ENCODE peak calls at places on chromosomes 4 and X, in six cellular contexts. J is hepatocyte, D is K562, S is GM23248, Y is GM23338, N is HCT116. R is an unnamed sample.

GRCh38 chr4:158729716-158730559 is 6.7 kb upstream of the PPID start:
- DNase-seq in J (peak), D (no peak), S (peak), Y (peak), N (peak), R (peak)

GRCh38 chr4:15003441-15003890 is 1.2 kb downstream of the CPEB2 start:
- DNase-seq in J (peak), D (peak), S (peak), Y (peak), N (no peak), R (no peak)

GRCh38 chr4:99749445-99750391 is 66.9 kb upstream of the DAPP1 start:
- DNase-seq in J (no peak), D (no peak), S (no peak), Y (no peak), N (no peak), R (no peak)

GRCh38 chrX:129980540-129981206 is 1.8 kb upstream of the BCORL1 start:
- DNase-seq in J (peak), D (no peak), S (peak), Y (peak), N (no peak), R (no peak)

GRCh38 chr4:146165840-146166239 is 9.7 kb upstream of the LSM6 start:
- DNase-seq in J (no peak), D (no peak), S (peak), Y (no peak), N (no peak), R (no peak)

GRCh38 chr4:151678048-151678853 is 82.6 kb downstream of the GATB start:
- DNase-seq in J (no peak), D (no peak), S (no peak), Y (no peak), N (no peak), R (no peak)

GRCh38 chr4:141028024-141028529 is 105.2 kb downstream of the RNF150 start:
- DNase-seq in J (no peak), D (no peak), S (peak), Y (no peak), N (no peak), R (no peak)

GRCh38 chr4:74370912-74371311 is 6.0 kb downstream of the EREG start:
- DNase-seq in J (peak), D (peak), S (peak), Y (peak), N (peak), R (peak)

GRCh38 chrX:47629419-47630210 is at the start of gene CFP:
- DNase-seq in J (no peak), D (no peak), S (no peak), Y (peak), N (no peak), R (no peak)

GRCh38 chrX:10031743-10032142 is 64.6 kb downstream of the CLDN34 start:
- DNase-seq in J (no peak), D (no peak), S (no peak), Y (no peak), N (no peak), R (no peak)

GRCh38 chr4:122652379-122652778 is 31.5 kb upstream of the IL21 start:
- DNase-seq in J (peak), D (peak), S (peak), Y (peak), N (peak), R (peak)

GRCh38 chr4:67521506-67521905 is 23.8 kb downstream of the CENPC start:
- DNase-seq in J (no peak), D (no peak), S (no peak), Y (no peak), N (no peak), R (no peak)

GRCh38 chr4:6474053-6474568 is 1.7 kb upstream of the PPP2R2C start:
- DNase-seq in J (no peak), D (peak), S (no peak), Y (peak), N (no peak), R (no peak)

GRCh38 chr4:169009281-169010124 is 552 bp downstream of the CBR4 start:
- DNase-seq in J (peak), D (peak), S (peak), Y (peak), N (peak), R (no peak)

GRCh38 chr4:24470681-24471622 is 113.4 kb downstream of the DHX15 start:
- DNase-seq in J (peak), D (no peak), S (peak), Y (peak), N (no peak), R (no peak)

GRCh38 chr4:3756343-3757059 is 9.7 kb upstream of the ADRA2C start:
- DNase-seq in J (no peak), D (peak), S (no peak), Y (peak), N (peak), R (no peak)

GRCh38 chrX:74383611-74384010 is 37.7 kb upstream of the SLC16A2 start:
- DNase-seq in J (peak), D (no peak), S (peak), Y (peak), N (peak), R (peak)

GRCh38 chr4:78137538-78137937 is 80.4 kb downstream of the FRAS1 start:
- DNase-seq in J (no peak), D (no peak), S (peak), Y (no peak), N (no peak), R (no peak)

GRCh38 chrX:49309401-49309981 is 6.0 kb downstream of the GAGE10 start:
- DNase-seq in J (peak), D (no peak), S (peak), Y (peak), N (no peak), R (no peak)

GRCh38 chr4:52019941-52020657 is at the start of gene LRRC66:
- DNase-seq in J (peak), D (no peak), S (peak), Y (no peak), N (peak), R (no peak)

GRCh38 chr4:87002682-87003043 is 67.9 kb downstream of the AFF1 start:
- DNase-seq in J (no peak), D (no peak), S (no peak), Y (peak), N (no peak), R (no peak)

GRCh38 chrX:15158736-15159406 is 111.0 kb downstream of the ASB9 start:
- DNase-seq in J (no peak), D (no peak), S (peak), Y (no peak), N (no peak), R (no peak)

GRCh38 chr4:36187723-36188333 is 56.5 kb downstream of the ARAP2 start:
- DNase-seq in J (peak), D (no peak), S (peak), Y (peak), N (peak), R (no peak)

GRCh38 chr4:174578366-174578765 is 56.1 kb upstream of the HPGD start:
- DNase-seq in J (no peak), D (no peak), S (peak), Y (no peak), N (no peak), R (no peak)

GRCh38 chr4:110480031-110480549 is 4.1 kb downstream of the ENPEP start:
- DNase-seq in J (peak), D (no peak), S (peak), Y (peak), N (no peak), R (no peak)

GRCh38 chrX:40172169-40172979 is 74.6 kb upstream of the BCOR start:
- DNase-seq in J (peak), D (peak), S (peak), Y (peak), N (no peak), R (no peak)
- TF ChIP-seq EZH2 in J (no peak), D (no peak), S (no peak), Y (no peak), N (no peak), R (no peak)

DNA sequence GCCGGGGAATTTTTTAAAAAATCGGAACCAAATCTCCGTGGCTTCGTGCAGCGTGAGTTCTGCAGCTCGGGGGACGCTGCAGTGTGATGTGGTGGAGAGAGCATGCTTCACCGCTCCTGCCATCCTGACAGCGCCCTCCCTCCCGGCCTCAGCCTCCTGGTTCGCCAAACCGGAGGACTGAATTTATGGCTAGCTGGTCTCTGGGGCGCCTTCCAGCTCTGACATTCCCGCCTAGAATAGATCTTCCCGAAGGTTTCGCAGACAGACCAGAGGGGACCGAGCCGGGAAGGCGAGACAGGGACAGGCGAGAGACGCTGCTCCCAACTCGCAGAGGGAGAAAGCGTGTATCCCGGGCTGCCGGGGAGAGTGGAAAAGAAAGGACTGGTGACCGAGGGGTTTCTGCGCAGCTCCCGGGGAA is 25.9 kb downstream of the HOPX start:
- DNase-seq in J (peak), D (no peak), S (peak), Y (peak), N (no peak), R (no peak)
- TF ChIP-seq EZH2 in J (peak), D (no peak), S (peak), Y (peak), N (no peak), R (no peak)

GRCh38 chr4:7943211-7943610 is 3.5 kb upstream of the AFAP1 start:
- DNase-seq in J (no peak), D (no peak), S (no peak), Y (no peak), N (no peak), R (no peak)
- TF ChIP-seq EZH2 in J (no peak), D (no peak), S (no peak), Y (no peak), N (no peak), R (no peak)

GRCh38 chr4:173507471-173508385 is 22.3 kb downstream of the HAND2 start:
- DNase-seq in J (peak), D (no peak), S (no peak), Y (peak), N (no peak), R (no peak)
- TF ChIP-seq EZH2 in J (no peak), D (no peak), S (no peak), Y (peak), N (no peak), R (no peak)

GRCh38 chr4:48489683-48490011 is 405 bp upstream of the ZAR1 start:
- DNase-seq in J (no peak), D (no peak), S (no peak), Y (peak), N (no peak), R (no peak)
- TF ChIP-seq EZH2 in J (no peak), D (no peak), S (peak), Y (peak), N (no peak), R (no peak)

GRCh38 chrX:104567506-104567905 is 1.5 kb downstream of the IL1RAPL2 start:
- DNase-seq in J (no peak), D (no peak), S (no peak), Y (no peak), N (no peak), R (no peak)
- TF ChIP-seq EZH2 in J (no peak), D (no peak), S (no peak), Y (no peak), N (no peak), R (no peak)

DNA sequence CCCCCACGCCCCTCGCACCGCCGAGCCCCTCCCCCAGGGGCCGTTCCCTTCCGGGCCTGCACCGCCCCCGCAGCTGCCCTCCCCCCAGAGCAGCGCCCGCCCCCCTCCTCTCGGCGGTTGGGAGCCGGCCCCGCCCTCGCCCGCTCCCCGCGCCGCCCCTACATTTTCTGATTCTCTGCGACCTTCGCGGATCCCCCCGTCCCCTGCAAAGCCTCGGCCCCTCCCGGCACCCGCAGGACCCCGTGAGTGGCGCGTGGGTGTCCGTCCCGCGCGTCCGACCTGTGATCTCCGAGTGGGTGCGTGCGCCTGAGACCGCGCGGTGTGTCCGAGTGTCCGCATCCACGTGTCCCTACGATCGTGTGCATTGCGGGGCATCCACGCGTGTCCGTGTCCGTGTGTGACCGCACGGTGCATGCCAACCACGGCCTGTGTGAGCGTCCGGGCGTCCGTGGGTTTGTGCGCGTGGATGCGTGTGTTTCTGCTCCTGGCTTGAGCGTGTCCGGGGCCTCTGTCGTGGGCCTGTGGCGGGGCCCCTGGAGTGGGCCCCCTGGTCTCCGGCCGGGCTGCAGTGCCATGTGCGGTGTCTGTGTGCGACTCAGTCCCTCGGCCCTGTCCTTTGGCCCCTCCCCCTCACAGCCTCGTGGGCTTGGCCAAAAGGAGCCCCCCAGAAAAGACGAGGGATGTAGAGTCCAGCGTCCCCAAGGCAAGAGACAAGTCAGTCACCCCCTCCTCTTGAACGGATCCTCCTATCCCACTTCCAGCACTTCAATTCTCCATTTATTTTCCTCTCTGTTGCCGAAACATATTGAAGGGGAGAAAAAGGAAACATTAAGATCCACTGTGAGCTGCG is 8.8 kb upstream of the NKX1-1 start:
- DNase-seq in J (peak), D (peak), S (no peak), Y (peak), N (no peak), R (no peak)
- TF ChIP-seq EZH2 in J (no peak), D (no peak), S (no peak), Y (no peak), N (no peak), R (no peak)

DNA sequence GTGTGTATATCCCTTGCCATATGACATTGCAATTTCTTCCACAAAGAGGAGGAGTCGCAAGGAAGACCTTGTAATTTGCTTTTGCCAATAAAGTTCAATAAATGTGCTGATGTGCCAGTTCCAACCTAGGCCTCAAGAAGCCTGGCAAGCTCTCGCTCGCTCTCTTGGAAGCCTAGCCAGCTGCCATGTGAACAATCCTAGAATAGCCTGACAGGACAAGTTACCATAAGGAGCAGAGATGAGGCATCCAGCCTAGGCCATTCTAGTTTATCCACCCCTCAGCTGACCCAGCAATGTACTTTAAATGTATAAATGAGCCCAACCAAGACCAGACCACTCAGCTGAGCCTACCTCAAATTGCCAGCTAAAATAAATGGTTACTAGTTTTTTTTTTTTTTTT is 145.7 kb upstream of the QRFPR start:
- DNase-seq in J (no peak), D (no peak), S (no peak), Y (no peak), N (no peak), R (no peak)
- TF ChIP-seq EZH2 in J (no peak), D (no peak), S (no peak), Y (no peak), N (no peak), R (no peak)

DNA sequence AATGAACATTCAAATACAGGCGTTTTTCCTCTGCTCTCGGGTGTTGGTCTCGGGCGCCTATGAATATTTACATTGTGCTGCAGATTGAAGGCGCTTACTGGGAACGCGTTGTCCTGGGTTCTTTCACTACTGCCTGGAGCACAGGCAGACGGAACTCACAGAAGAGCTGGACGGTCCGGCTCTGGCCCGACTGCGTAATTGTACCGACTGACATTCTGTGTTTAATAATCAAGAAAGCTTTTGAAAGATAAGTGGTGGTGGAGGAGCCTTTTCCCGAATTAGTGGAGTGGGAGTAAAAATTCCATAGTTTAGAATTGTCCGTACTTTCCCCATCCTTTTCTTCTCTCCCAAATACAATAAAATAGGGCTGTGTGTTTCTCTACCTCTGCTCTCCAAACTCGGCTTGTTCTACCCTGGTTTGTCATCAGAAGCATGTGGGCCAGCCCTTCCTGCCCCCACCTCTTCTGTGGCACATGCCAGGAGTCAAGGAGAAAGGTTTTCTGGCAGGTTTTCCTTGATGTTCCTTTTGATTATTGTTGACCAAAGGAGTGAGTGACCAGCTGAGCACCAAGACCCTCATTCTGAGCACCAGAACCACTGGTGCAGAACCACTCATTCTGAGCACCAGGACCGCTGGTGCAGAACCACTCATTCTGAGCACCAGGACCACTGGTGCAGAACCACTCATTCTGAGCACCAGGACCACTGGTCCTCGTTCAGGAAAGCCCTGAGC is 2.3 kb downstream of the FHDC1 start:
- DNase-seq in J (no peak), D (no peak), S (peak), Y (no peak), N (no peak), R (no peak)
- TF ChIP-seq EZH2 in J (no peak), D (peak), S (no peak), Y (no peak), N (no peak), R (peak)

DNA sequence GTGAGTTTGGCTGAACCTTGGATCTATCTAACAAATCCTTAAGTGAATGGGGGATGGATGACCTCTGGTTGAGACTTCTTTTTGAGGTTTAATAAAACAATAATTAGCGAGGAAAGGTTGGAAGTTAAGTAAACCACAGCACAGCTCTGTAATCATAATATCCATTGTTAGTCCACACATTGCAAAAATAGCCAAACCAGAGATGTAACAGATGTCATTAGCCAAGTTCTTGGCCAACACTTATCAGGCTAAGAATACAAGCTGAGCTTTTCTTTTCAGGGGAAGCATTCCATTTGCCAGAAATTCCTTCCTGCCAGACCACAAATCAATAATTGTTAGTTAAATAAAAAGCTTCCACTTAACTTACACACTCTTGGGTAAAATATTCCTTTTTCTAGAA is 59.1 kb downstream of the FREM3 start:
- DNase-seq in J (no peak), D (no peak), S (no peak), Y (no peak), N (no peak), R (no peak)
- TF ChIP-seq EZH2 in J (no peak), D (no peak), S (no peak), Y (no peak), N (no peak), R (no peak)